ENCODE peak calls at places on chromosomes 16 and 17, in four cellular contexts. W, I, M and G are unnamed samples.

GRCh38 chr16:12406158-12406557 is 397.5 kb downstream of the CPPED1 start:
- DNase-seq in W (no peak), I (no peak), M (no peak), G (no peak)

GRCh38 chr17:74429604-74430384 is 2.1 kb upstream of the GPRC5C start:
- DNase-seq in I (peak), W (no peak), M (no peak), G (no peak)

GRCh38 chr16:85168732-85169256 is 56.5 kb upstream of the CIBAR2 start:
- DNase-seq in I (no peak), W (peak), M (peak), G (no peak)

GRCh38 chr16:70552675-70553074 is 29.1 kb downstream of the SF3B3 start:
- DNase-seq in M (no peak), I (no peak), W (no peak), G (no peak)

GRCh38 chr17:44297975-44298374 is 10.4 kb upstream of the RUNDC3A start:
- DNase-seq in M (no peak), I (no peak), W (no peak), G (no peak)

GRCh38 chr17:78075545-78075944 is 53.0 kb downstream of the TMC6 start:
- DNase-seq in W (no peak), M (no peak), I (no peak), G (no peak)

GRCh38 chr17:37028040-37028439 is 79.3 kb downstream of the AATF start:
- DNase-seq in M (no peak), W (no peak), I (no peak), G (no peak)

GRCh38 chr16:68756250-68757051 is 19.4 kb downstream of the CDH1 start:
- DNase-seq in M (peak), I (peak), W (no peak), G (peak)

GRCh38 chr17:29155235-29155965 is 24.8 kb downstream of the MYO18A start:
- DNase-seq in W (no peak), M (peak), I (peak), G (peak)

GRCh38 chr17:79622201-79622601 is 11.3 kb upstream of the RBFOX3 start:
- DNase-seq in I (no peak), W (no peak), M (no peak), G (no peak)

GRCh38 chr17:74243013-74243755 is 29.8 kb downstream of the TTYH2 start:
- DNase-seq in W (no peak), I (peak), M (no peak), G (no peak)

GRCh38 chr16:75244844-75245758 is 6.3 kb downstream of the BCAR1 start:
- DNase-seq in W (no peak), M (no peak), I (peak), G (peak)

GRCh38 chr16:85755929-85756768 is 5.3 kb upstream of the C16orf74 start:
- DNase-seq in I (no peak), W (no peak), M (no peak), G (no peak)

GRCh38 chr17:40912506-40913220 is 24.8 kb downstream of the KRT23 start:
- DNase-seq in I (no peak), W (no peak), M (no peak), G (no peak)

GRCh38 chr17:1979182-1979980 is 45.8 kb downstream of the RTN4RL1 start:
- DNase-seq in I (no peak), M (no peak), W (no peak), G (no peak)

GRCh38 chr17:36036240-36036639 is 18.5 kb upstream of the CCL23 start:
- DNase-seq in W (no peak), M (no peak), I (no peak), G (no peak)

GRCh38 chr17:13931111-13931526 is 138.2 kb upstream of the COX10 start:
- DNase-seq in W (no peak), I (no peak), M (no peak), G (no peak)

GRCh38 chr16:15434425-15435215 is at the start of gene BMERB1:
- DNase-seq in M (peak), W (peak), I (peak), G (peak)

GRCh38 chr16:57240872-57241271 is 4.2 kb upstream of the ARL2BP start:
- DNase-seq in W (no peak), I (no peak), M (no peak), G (no peak)

GRCh38 chr17:21375757-21376584 is at the start of gene KCNJ12:
- DNase-seq in W (peak), M (no peak), I (peak), G (no peak)

GRCh38 chr17:36148559-36149295 is 27.7 kb downstream of the TBC1D3B start:
- DNase-seq in W (peak), M (peak), I (peak), G (peak)

GRCh38 chr16:83330251-83330650 is 477.5 kb upstream of the HSBP1 start:
- DNase-seq in I (no peak), M (no peak), W (no peak), G (no peak)
- TF ChIP-seq CTCF in I (no peak), M (no peak), W (no peak), G (no peak)

DNA sequence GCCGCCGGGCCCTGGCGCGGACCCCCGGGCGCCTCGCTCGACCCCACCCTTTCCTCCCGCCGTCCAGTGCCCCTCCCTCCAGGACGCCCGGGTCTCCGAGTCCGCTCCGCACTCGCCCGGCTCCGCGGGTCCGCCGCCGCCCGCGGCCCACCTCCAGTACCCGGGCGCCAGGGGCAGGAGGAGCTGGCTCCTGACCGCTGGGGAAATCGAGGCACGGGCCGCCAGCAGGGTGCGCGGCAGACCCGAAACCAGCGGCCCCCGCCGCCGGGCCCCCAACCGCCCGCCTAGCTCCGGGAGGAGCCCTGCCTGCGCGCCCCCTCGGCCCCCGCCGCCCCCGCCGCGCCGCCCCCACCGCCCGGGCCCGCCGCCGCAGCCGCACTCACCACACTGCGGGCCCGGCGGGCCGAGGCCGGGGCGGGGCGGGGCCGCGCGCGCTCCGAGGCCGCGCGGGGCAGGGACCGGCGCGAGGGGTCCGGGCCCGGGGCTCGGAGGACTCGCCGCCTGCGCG is 336 bp downstream of the MAFG start:
- DNase-seq in I (no peak), M (no peak), W (no peak), G (no peak)
- TF ChIP-seq CTCF in I (no peak), M (no peak), W (no peak), G (no peak)

GRCh38 chr17:64213995-64214507 is 49.0 kb downstream of the TEX2 start:
- DNase-seq in M (no peak), W (no peak), I (no peak), G (no peak)
- TF ChIP-seq CTCF in M (no peak), W (no peak), I (no peak), G (no peak)

DNA sequence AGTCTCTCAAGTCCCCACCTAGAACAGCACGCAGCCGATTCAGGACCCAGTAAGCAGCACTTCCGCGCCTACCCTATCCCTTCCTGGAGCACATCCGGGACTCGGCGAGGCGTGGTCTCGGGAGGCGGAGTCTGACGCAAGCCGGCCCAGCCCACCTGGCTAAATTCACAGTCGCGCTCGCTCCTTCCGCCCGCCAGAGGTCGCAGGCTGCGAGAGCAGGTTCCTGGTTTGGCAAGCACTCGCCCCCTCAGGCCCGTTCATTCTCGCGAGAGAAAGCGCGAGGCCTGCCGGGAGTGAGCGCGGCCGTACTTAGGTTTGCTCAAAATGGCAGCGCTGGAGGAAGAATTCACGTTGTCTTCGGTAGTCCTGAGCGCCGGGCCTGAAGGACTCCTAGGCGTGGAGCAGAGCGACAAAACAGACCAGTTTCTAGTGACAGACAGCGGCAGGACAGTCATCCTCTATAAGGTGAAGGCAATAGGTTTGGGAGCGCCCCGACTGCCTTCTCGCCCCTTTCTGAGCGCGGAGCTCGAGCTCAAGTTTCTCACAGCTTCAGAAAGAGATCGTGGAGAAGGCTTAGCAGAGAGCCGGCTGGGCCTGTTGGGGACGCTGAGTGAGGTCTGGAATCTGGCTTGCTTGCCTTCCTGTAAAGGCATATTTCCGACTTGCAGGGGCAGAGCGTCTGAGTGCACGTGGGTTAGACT is at the start of gene NOL11:
- DNase-seq in I (peak), W (peak), M (peak), G (peak)
- TF ChIP-seq CTCF in I (peak), W (peak), M (peak), G (peak)

GRCh38 chr17:82384051-82384729 is 12.6 kb downstream of the UTS2R start:
- DNase-seq in I (no peak), M (no peak), W (no peak), G (no peak)

GRCh38 chr17:82383411-82383810 is 11.8 kb downstream of the UTS2R start:
- DNase-seq in I (no peak), W (no peak), M (no peak), G (no peak)

GRCh38 chr17:82386256-82386831 is 14.8 kb downstream of the UTS2R start:
- DNase-seq in I (no peak), W (no peak), M (no peak), G (no peak)

GRCh38 chr17:82385559-82386255 is 14.1 kb downstream of the UTS2R start:
- DNase-seq in M (no peak), I (no peak), W (no peak), G (no peak)

GRCh38 chr17:82384730-82385429 is 13.3 kb downstream of the UTS2R start:
- DNase-seq in I (peak), W (no peak), M (no peak), G (peak)
- TF ChIP-seq CTCF in I (peak), W (no peak), M (no peak), G (peak)

GRCh38 chr16:47876494-47876893 is 279.3 kb downstream of the ABCC12 start:
- DNase-seq in I (no peak), W (no peak), M (no peak), G (no peak)

GRCh38 chr16:47872228-47872627 is 283.6 kb downstream of the ABCC12 start:
- DNase-seq in M (no peak), W (no peak), I (no peak), G (no peak)

GRCh38 chr16:47877166-47877565 is 278.6 kb downstream of the ABCC12 start:
- DNase-seq in I (no peak), W (no peak), M (no peak), G (no peak)

GRCh38 chr16:47873434-47873833 is 282.4 kb downstream of the ABCC12 start:
- DNase-seq in W (no peak), I (no peak), M (no peak), G (no peak)
- TF ChIP-seq CTCF in W (peak), I (no peak), M (no peak), G (peak)

GRCh38 chr16:10878644-10879498 is 1.9 kb downstream of the CIITA start:
- DNase-seq in I (peak), M (no peak), W (no peak), G (peak)

GRCh38 chr16:10876305-10876704 is 697 bp upstream of the CIITA start:
- DNase-seq in W (no peak), I (no peak), M (no peak), G (no peak)

GRCh38 chr16:10878328-10878643 is 1.3 kb downstream of the CIITA start:
- DNase-seq in I (no peak), W (no peak), M (no peak), G (no peak)

GRCh38 chr16:10876799-10877341 is at the start of gene CIITA:
- DNase-seq in W (no peak), M (peak), I (peak), G (peak)

GRCh38 chr16:10877472-10877946 is 507 bp downstream of the CIITA start:
- DNase-seq in M (no peak), I (no peak), W (no peak), G (no peak)
- TF ChIP-seq CTCF in M (no peak), I (no peak), W (no peak), G (no peak)

GRCh38 chr16:11004957-11005610 is 60.7 kb downstream of the CLEC16A start:
- DNase-seq in W (no peak), I (no peak), M (no peak), G (no peak)
- TF ChIP-seq CTCF in W (no peak), I (no peak), M (no peak), G (no peak)